ENCODE peak calls at places on chromosomes 16 and 17, in seven cellular contexts. One of them, this sample, is unnamed.

GRCh38 chr17:34852614-34853013 is 108.6 kb downstream of the CCT6B start:
- DNase-seq in IMR-90: no peak
- DNase-seq in body of pancreas: no peak
- DNase-seq in upper lobe of right lung: no peak
- DNase-seq in aorta: no peak
- DNase-seq in CD8-positive, alpha-beta memory T cell: no peak
- DNase-seq in adipocyte: no peak
- DNase-seq in this sample: no peak

GRCh38 chr16:832652-833336 is 32.3 kb upstream of the GNG13 start:
- DNase-seq in IMR-90: no peak
- DNase-seq in body of pancreas: no peak
- DNase-seq in upper lobe of right lung: no peak
- DNase-seq in aorta: no peak
- DNase-seq in CD8-positive, alpha-beta memory T cell: no peak
- DNase-seq in adipocyte: no peak
- DNase-seq in this sample: no peak

GRCh38 chr17:142102-142661 is 4.8 kb downstream of the SCGB1C2 start:
- DNase-seq in IMR-90: peak; percentile 9
- DNase-seq in body of pancreas: peak; percentile 44
- DNase-seq in upper lobe of right lung: peak; percentile 59
- DNase-seq in aorta: peak; percentile 38
- DNase-seq in CD8-positive, alpha-beta memory T cell: no peak
- DNase-seq in adipocyte: peak; percentile 34
- DNase-seq in this sample: peak; percentile 59

GRCh38 chr17:36846410-36847292 is 90.6 kb upstream of the LHX1 start:
- DNase-seq in IMR-90: no peak
- DNase-seq in body of pancreas: no peak
- DNase-seq in upper lobe of right lung: no peak
- DNase-seq in aorta: no peak
- DNase-seq in CD8-positive, alpha-beta memory T cell: no peak
- DNase-seq in adipocyte: no peak
- DNase-seq in this sample: no peak

GRCh38 chr16:71895679-71896385 is 501 bp downstream of the IST1 start:
- DNase-seq in IMR-90: peak; percentile 50
- DNase-seq in body of pancreas: peak; percentile 24
- DNase-seq in upper lobe of right lung: peak; percentile 83
- DNase-seq in aorta: peak; percentile 65
- DNase-seq in CD8-positive, alpha-beta memory T cell: peak; percentile 66
- DNase-seq in adipocyte: peak; percentile 57
- DNase-seq in this sample: peak; percentile 68

GRCh38 chr17:66747561-66748275 is 87.2 kb upstream of the CACNG5 start:
- DNase-seq in IMR-90: peak; percentile 80
- DNase-seq in body of pancreas: no peak
- DNase-seq in upper lobe of right lung: no peak
- DNase-seq in aorta: no peak
- DNase-seq in CD8-positive, alpha-beta memory T cell: no peak
- DNase-seq in adipocyte: peak; percentile 13
- DNase-seq in this sample: peak; percentile 94

GRCh38 chr16:48612621-48613020 is 2.6 kb upstream of the N4BP1 start:
- DNase-seq in IMR-90: no peak
- DNase-seq in body of pancreas: no peak
- DNase-seq in upper lobe of right lung: no peak
- DNase-seq in aorta: no peak
- DNase-seq in CD8-positive, alpha-beta memory T cell: peak; percentile 54
- DNase-seq in adipocyte: no peak
- DNase-seq in this sample: no peak

GRCh38 chr17:41455236-41455635 is 11.9 kb downstream of the KRT32 start:
- DNase-seq in IMR-90: no peak
- DNase-seq in body of pancreas: no peak
- DNase-seq in upper lobe of right lung: no peak
- DNase-seq in aorta: no peak
- DNase-seq in CD8-positive, alpha-beta memory T cell: no peak
- DNase-seq in adipocyte: peak; percentile 44
- DNase-seq in this sample: peak; percentile 63

GRCh38 chr17:11332706-11333105 is 91.7 kb downstream of the SHISA6 start:
- DNase-seq in IMR-90: no peak
- DNase-seq in body of pancreas: no peak
- DNase-seq in upper lobe of right lung: no peak
- DNase-seq in aorta: no peak
- DNase-seq in CD8-positive, alpha-beta memory T cell: no peak
- DNase-seq in adipocyte: no peak
- DNase-seq in this sample: no peak

GRCh38 chr16:57480127-57480753 is 6.1 kb downstream of the DOK4 start:
- DNase-seq in IMR-90: peak; percentile 13
- DNase-seq in body of pancreas: peak; percentile 91
- DNase-seq in upper lobe of right lung: peak; percentile 85
- DNase-seq in aorta: peak; percentile 81
- DNase-seq in CD8-positive, alpha-beta memory T cell: no peak
- DNase-seq in adipocyte: peak; percentile 49
- DNase-seq in this sample: peak; percentile 74

GRCh38 chr17:20141201-20141999 is 132.2 kb downstream of the SPECC1 start:
- DNase-seq in IMR-90: no peak
- DNase-seq in body of pancreas: no peak
- DNase-seq in upper lobe of right lung: no peak
- DNase-seq in aorta: no peak
- DNase-seq in CD8-positive, alpha-beta memory T cell: no peak
- DNase-seq in adipocyte: no peak
- DNase-seq in this sample: no peak

GRCh38 chr17:53061446-53061845 is 761.3 kb upstream of the KIF2B start:
- DNase-seq in IMR-90: no peak
- DNase-seq in body of pancreas: no peak
- DNase-seq in upper lobe of right lung: no peak
- DNase-seq in aorta: no peak
- DNase-seq in CD8-positive, alpha-beta memory T cell: no peak
- DNase-seq in adipocyte: no peak
- DNase-seq in this sample: no peak

GRCh38 chr17:71360301-71360700 is 760.5 kb upstream of the SOX9 start:
- DNase-seq in IMR-90: peak; percentile 22
- DNase-seq in body of pancreas: no peak
- DNase-seq in upper lobe of right lung: no peak
- DNase-seq in aorta: no peak
- DNase-seq in CD8-positive, alpha-beta memory T cell: no peak
- DNase-seq in adipocyte: no peak
- DNase-seq in this sample: no peak

GRCh38 chr16:88013091-88013609 is 61.9 kb downstream of the BANP start:
- DNase-seq in IMR-90: peak; percentile 11
- DNase-seq in body of pancreas: no peak
- DNase-seq in upper lobe of right lung: no peak
- DNase-seq in aorta: no peak
- DNase-seq in CD8-positive, alpha-beta memory T cell: peak; percentile 17
- DNase-seq in adipocyte: no peak
- DNase-seq in this sample: no peak

GRCh38 chr16:66741131-66741900 is 10.1 kb downstream of the DYNC1LI2 start:
- DNase-seq in IMR-90: peak; percentile 88
- DNase-seq in body of pancreas: peak; percentile 96
- DNase-seq in upper lobe of right lung: peak; percentile 83
- DNase-seq in aorta: peak; percentile 93
- DNase-seq in CD8-positive, alpha-beta memory T cell: no peak
- DNase-seq in adipocyte: peak; percentile 96
- DNase-seq in this sample: peak; percentile 94

GRCh38 chr16:71626858-71627213 is 852 bp downstream of the MARVELD3 start:
- DNase-seq in IMR-90: no peak
- DNase-seq in body of pancreas: peak; percentile 75
- DNase-seq in upper lobe of right lung: peak; percentile 77
- DNase-seq in aorta: no peak
- DNase-seq in CD8-positive, alpha-beta memory T cell: no peak
- DNase-seq in adipocyte: no peak
- DNase-seq in this sample: peak; percentile 8

GRCh38 chr17:58161566-58161965 is 5.2 kb upstream of the OR4D2 start:
- DNase-seq in IMR-90: no peak
- DNase-seq in body of pancreas: no peak
- DNase-seq in upper lobe of right lung: no peak
- DNase-seq in aorta: no peak
- DNase-seq in CD8-positive, alpha-beta memory T cell: no peak
- DNase-seq in adipocyte: no peak
- DNase-seq in this sample: no peak

GRCh38 chr16:46884513-46885293 is 541 bp downstream of the GPT2 start:
- DNase-seq in IMR-90: peak; percentile 20
- DNase-seq in body of pancreas: peak; percentile 67
- DNase-seq in upper lobe of right lung: no peak
- DNase-seq in aorta: no peak
- DNase-seq in CD8-positive, alpha-beta memory T cell: no peak
- DNase-seq in adipocyte: peak; percentile 58
- DNase-seq in this sample: peak; percentile 54

GRCh38 chr17:75131278-75132017 is at the start of gene NT5C:
- DNase-seq in IMR-90: peak; percentile 61
- DNase-seq in body of pancreas: peak; percentile 82
- DNase-seq in upper lobe of right lung: peak; percentile 93
- DNase-seq in aorta: peak; percentile 89
- DNase-seq in CD8-positive, alpha-beta memory T cell: peak; percentile 70
- DNase-seq in adipocyte: peak; percentile 91
- DNase-seq in this sample: peak; percentile 93

GRCh38 chr17:5410594-5411272 is 8.7 kb downstream of the NUP88 start:
- DNase-seq in IMR-90: no peak
- DNase-seq in body of pancreas: no peak
- DNase-seq in upper lobe of right lung: no peak
- DNase-seq in aorta: no peak
- DNase-seq in CD8-positive, alpha-beta memory T cell: no peak
- DNase-seq in adipocyte: no peak
- DNase-seq in this sample: no peak

GRCh38 chr17:5399767-5400166 is 19.7 kb downstream of the NUP88 start:
- DNase-seq in IMR-90: peak; percentile 17
- DNase-seq in body of pancreas: no peak
- DNase-seq in upper lobe of right lung: no peak
- DNase-seq in aorta: no peak
- DNase-seq in CD8-positive, alpha-beta memory T cell: no peak
- DNase-seq in adipocyte: no peak
- DNase-seq in this sample: no peak

GRCh38 chr17:5405400-5405799 is 14.1 kb downstream of the NUP88 start:
- DNase-seq in IMR-90: no peak
- DNase-seq in body of pancreas: no peak
- DNase-seq in upper lobe of right lung: no peak
- DNase-seq in aorta: no peak
- DNase-seq in CD8-positive, alpha-beta memory T cell: no peak
- DNase-seq in adipocyte: no peak
- DNase-seq in this sample: no peak
- H3K36me3 ChIP-seq in IMR-90: peaks cover 46% of the 10 kb centered on the region
- H3K36me3 ChIP-seq in body of pancreas: peaks cover 41% of the 10 kb centered on the region
- H3K36me3 ChIP-seq in upper lobe of right lung: peaks cover 100% of the 10 kb centered on the region
- H3K36me3 ChIP-seq in aorta: peaks cover 16% of the 10 kb centered on the region
- H3K36me3 ChIP-seq in CD8-positive, alpha-beta memory T cell: peaks cover 76% of the 10 kb centered on the region
- H3K36me3 ChIP-seq in adipocyte: peaks cover 94% of the 10 kb centered on the region
- H3K36me3 ChIP-seq in this sample: peaks cover 59% of the 10 kb centered on the region

DNA sequence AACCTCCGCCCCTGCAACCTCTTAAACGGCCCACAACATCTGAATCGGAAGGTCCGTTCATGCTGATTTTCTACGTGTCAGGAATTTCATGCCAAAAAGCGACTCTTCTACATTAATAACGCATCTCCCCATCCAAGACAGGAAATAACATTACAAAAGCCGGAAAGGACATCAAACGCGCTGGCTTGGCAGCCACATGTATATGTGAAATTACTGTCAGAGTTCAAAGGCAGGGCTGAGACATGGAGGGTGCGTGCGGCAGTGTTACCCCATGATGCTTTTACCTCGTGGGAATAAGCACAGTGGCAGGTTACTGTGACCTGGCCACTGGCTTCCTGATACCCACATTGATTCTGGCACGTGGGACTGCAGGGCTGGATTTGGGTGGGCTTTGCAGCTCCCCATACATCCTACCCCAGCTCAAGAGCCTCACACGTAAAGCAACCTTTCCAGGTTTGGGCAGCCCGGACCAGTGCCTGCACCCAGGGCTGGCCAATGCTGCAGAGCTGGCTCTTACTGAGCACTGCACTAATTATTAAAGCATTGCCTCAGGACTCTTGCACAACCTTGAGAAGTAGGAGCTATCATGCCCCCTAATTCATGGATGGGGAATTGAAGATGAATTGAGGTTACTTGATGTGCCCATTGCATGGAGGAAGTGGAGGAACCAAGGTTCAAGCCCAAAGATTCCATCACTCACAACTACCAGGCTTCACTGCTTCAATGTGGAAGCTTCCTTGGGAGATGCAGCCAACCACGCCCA is 120.6 kb upstream of the FOXF1 start:
- DNase-seq in IMR-90: no peak
- DNase-seq in body of pancreas: no peak
- DNase-seq in upper lobe of right lung: no peak
- DNase-seq in aorta: no peak
- DNase-seq in CD8-positive, alpha-beta memory T cell: no peak
- DNase-seq in adipocyte: no peak
- DNase-seq in this sample: peak; percentile 58
- H3K4me1 ChIP-seq in IMR-90: peaks cover 27% of the 10 kb centered on the region
- H3K4me1 ChIP-seq in body of pancreas: no peaks in the 10 kb centered on the region
- H3K4me1 ChIP-seq in upper lobe of right lung: peaks cover 9% of the 10 kb centered on the region
- H3K4me1 ChIP-seq in aorta: no peaks in the 10 kb centered on the region
- H3K4me1 ChIP-seq in CD8-positive, alpha-beta memory T cell: no peaks in the 10 kb centered on the region
- H3K4me1 ChIP-seq in adipocyte: peaks cover 8% of the 10 kb centered on the region
- H3K4me1 ChIP-seq in this sample: peaks cover 38% of the 10 kb centered on the region

DNA sequence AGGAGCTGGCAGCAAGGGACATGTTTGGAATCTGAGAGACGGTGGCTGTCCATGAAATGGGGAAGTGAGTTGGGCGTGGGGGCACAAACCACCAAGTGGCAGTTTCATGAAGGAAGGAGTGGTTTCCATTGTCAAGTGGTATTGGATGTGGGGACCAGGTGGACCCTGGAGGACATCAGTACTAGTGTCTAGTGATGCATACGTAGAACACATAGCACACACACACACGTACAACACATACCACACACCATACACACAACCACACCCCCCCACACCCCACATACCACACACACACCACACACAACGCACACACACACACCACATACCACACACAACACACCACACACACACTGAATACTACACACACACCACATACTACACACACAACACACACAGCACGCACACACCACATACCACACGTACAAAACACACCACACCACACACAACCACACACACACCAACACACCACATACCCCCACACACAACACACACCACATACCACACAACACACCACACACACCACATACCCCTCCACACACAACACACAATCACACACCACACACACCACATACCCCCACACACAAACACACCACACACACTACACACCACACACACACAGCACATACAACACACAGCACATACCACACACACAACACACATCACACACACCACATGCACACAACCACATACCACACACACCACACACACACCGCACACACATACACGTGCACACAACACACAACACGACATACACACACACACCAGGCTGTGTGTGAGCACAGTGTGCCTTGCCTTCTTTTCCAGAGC is 41.1 kb upstream of the GSE1 start:
- DNase-seq in IMR-90: no peak
- DNase-seq in body of pancreas: no peak
- DNase-seq in upper lobe of right lung: no peak
- DNase-seq in aorta: peak; percentile 66
- DNase-seq in CD8-positive, alpha-beta memory T cell: no peak
- DNase-seq in adipocyte: no peak
- DNase-seq in this sample: no peak
- H3K36me3 ChIP-seq in IMR-90: peaks cover 4% of the 10 kb centered on the region
- H3K36me3 ChIP-seq in body of pancreas: no peaks in the 10 kb centered on the region
- H3K36me3 ChIP-seq in upper lobe of right lung: no peaks in the 10 kb centered on the region
- H3K36me3 ChIP-seq in aorta: no peaks in the 10 kb centered on the region
- H3K36me3 ChIP-seq in CD8-positive, alpha-beta memory T cell: peaks cover 5% of the 10 kb centered on the region
- H3K36me3 ChIP-seq in adipocyte: peaks cover 4% of the 10 kb centered on the region
- H3K36me3 ChIP-seq in this sample: no peaks in the 10 kb centered on the region

DNA sequence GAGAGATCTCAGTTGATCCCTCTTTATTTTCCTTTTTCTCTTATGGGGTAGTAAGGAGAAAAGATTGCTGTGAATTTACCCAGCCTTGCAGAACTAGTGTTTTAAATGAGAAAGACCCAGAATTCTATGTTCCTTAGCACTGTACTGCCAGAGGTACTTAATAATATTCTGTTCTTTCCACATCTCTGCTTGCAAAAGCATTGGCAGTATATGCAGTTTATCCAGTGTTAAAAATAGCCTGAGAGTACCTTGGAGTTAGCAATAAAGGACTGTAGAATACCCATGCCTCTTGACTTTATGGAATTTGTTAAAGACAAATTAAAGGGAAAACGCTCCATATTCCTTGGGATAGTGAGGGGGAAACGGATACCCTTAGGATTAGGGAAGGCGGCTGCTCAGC is 11.9 kb downstream of the SLC7A6 start:
- DNase-seq in IMR-90: no peak
- DNase-seq in body of pancreas: no peak
- DNase-seq in upper lobe of right lung: no peak
- DNase-seq in aorta: no peak
- DNase-seq in CD8-positive, alpha-beta memory T cell: no peak
- DNase-seq in adipocyte: no peak
- DNase-seq in this sample: no peak
- H3K4me1 ChIP-seq in IMR-90: peaks cover 2% of the 10 kb centered on the region
- H3K4me1 ChIP-seq in body of pancreas: peaks cover 17% of the 10 kb centered on the region
- H3K4me1 ChIP-seq in upper lobe of right lung: peaks cover 31% of the 10 kb centered on the region
- H3K4me1 ChIP-seq in aorta: no peaks in the 10 kb centered on the region
- H3K4me1 ChIP-seq in CD8-positive, alpha-beta memory T cell: peaks cover 81% of the 10 kb centered on the region
- H3K4me1 ChIP-seq in adipocyte: peaks cover 73% of the 10 kb centered on the region
- H3K4me1 ChIP-seq in this sample: peaks cover 5% of the 10 kb centered on the region